ENCODE peak calls at places on chromosomes 6 and 20, in seven cellular contexts. M is body of pancreas, J is spleen, B is A549, I is HCT116, H is prostate gland, Z is K562. E is an unnamed sample.

GRCh38 chr20:43721429-43722152 is 5.2 kb downstream of the GTSF1L start:
- DNase-seq in M (no peak), J (no peak), B (no peak), I (no peak), H (no peak), Z (no peak), E (no peak)

GRCh38 chr20:3315110-3315509 is 76.1 kb upstream of the SLC4A11 start:
- DNase-seq in M (no peak), J (no peak), B (no peak), I (no peak), H (peak), Z (no peak), E (no peak)

GRCh38 chr20:46151936-46152335 is 33.8 kb downstream of the CD40 start:
- DNase-seq in M (peak), J (peak), B (peak), I (no peak), H (no peak), Z (peak), E (no peak)

GRCh38 chr20:45919536-45919933 is 7.6 kb upstream of the PLTP start:
- DNase-seq in M (peak), J (no peak), B (no peak), I (no peak), H (no peak), Z (no peak), E (peak)

GRCh38 chr6:108653864-108654402 is 93.2 kb downstream of the FOXO3 start:
- DNase-seq in M (peak), J (no peak), B (no peak), I (no peak), H (peak), Z (no peak), E (peak)

GRCh38 chr6:56649782-56650181 is 7.1 kb upstream of the DST start:
- DNase-seq in M (no peak), J (no peak), B (peak), I (no peak), H (no peak), Z (no peak), E (no peak)

GRCh38 chr6:12010635-12011275 is 1.4 kb upstream of the HIVEP1 start:
- DNase-seq in M (peak), J (peak), B (peak), I (no peak), H (peak), Z (peak), E (peak)

GRCh38 chr20:5557123-5557522 is 193.1 kb upstream of the SHLD1 start:
- DNase-seq in M (peak), J (no peak), B (peak), I (peak), H (peak), Z (peak), E (peak)

GRCh38 chr6:157200611-157201010 is 122.7 kb downstream of the TMEM242 start:
- DNase-seq in M (peak), J (peak), B (no peak), I (no peak), H (no peak), Z (no peak), E (no peak)

GRCh38 chr6:105174512-105174911 is 5.3 kb downstream of the POPDC3 start:
- DNase-seq in M (no peak), J (no peak), B (peak), I (no peak), H (no peak), Z (no peak), E (no peak)

GRCh38 chr6:146190581-146190980 is 161.7 kb downstream of the GRM1 start:
- DNase-seq in M (no peak), J (no peak), B (no peak), I (no peak), H (no peak), Z (no peak), E (no peak)

GRCh38 chr6:44377971-44378370 is 9.5 kb upstream of the CDC5L start:
- DNase-seq in M (no peak), J (no peak), B (no peak), I (no peak), H (no peak), Z (no peak), E (no peak)

GRCh38 chr6:114421219-114421618 is 78.4 kb upstream of the HS3ST5 start:
- DNase-seq in M (no peak), J (no peak), B (no peak), I (no peak), H (no peak), Z (no peak), E (no peak)

GRCh38 chr6:128464790-128465189 is 55.6 kb downstream of the PTPRK start:
- DNase-seq in M (no peak), J (no peak), B (no peak), I (no peak), H (no peak), Z (no peak), E (no peak)

GRCh38 chr6:46828939-46829338 is 35.8 kb downstream of the MEP1A start:
- DNase-seq in M (no peak), J (no peak), B (no peak), I (no peak), H (no peak), Z (no peak), E (no peak)

GRCh38 chr6:1867197-1867596 is 257.5 kb downstream of the FOXC1 start:
- DNase-seq in M (no peak), J (no peak), B (no peak), I (no peak), H (no peak), Z (no peak), E (no peak)

GRCh38 chr20:36199293-36200257 is 36.7 kb upstream of the AAR2 start:
- DNase-seq in M (peak), J (peak), B (peak), I (peak), H (peak), Z (peak), E (peak)

GRCh38 chr6:155103816-155104366 is 108.8 kb downstream of the TIAM2 start:
- DNase-seq in M (no peak), J (no peak), B (no peak), I (no peak), H (no peak), Z (no peak), E (no peak)

GRCh38 chr20:3071610-3072529 is at the start of gene OXT:
- DNase-seq in M (peak), J (peak), B (no peak), I (no peak), H (peak), Z (no peak), E (no peak)

GRCh38 chr6:89508755-89509563 is 76.0 kb downstream of the ANKRD6 start:
- DNase-seq in M (no peak), J (no peak), B (no peak), I (no peak), H (no peak), Z (no peak), E (no peak)

GRCh38 chr6:159762681-159763293 is 942 bp downstream of the ACAT2 start:
- DNase-seq in M (peak), J (no peak), B (peak), I (no peak), H (peak), Z (peak), E (peak)

GRCh38 chr6:31116661-31117385 is 2.2 kb downstream of the PSORS1C1 start:
- DNase-seq in M (no peak), J (peak), B (no peak), I (no peak), H (no peak), Z (no peak), E (peak)
- H3K4me3 ChIP-seq in M (no peak), J (no peak), B (no peak), I (no peak), H (no peak), Z (no peak), E (peak)

GRCh38 chr6:17599885-17600526 is at the start of gene FAM8A1:
- DNase-seq in M (peak), J (peak), B (peak), I (peak), H (peak), Z (peak), E (peak)
- TF ChIP-seq POLR2A in M (peak), J (no peak), B (peak), I (peak), H (peak), Z (peak), E (peak)

GRCh38 chr6:87722831-87723726 is 21.0 kb upstream of the AKIRIN2 start:
- DNase-seq in M (peak), J (peak), B (peak), I (peak), H (peak), Z (peak), E (no peak)
- H3K27ac ChIP-seq in M (peak), J (peak), B (peak), I (no peak), H (no peak), Z (peak), E (no peak)

GRCh38 chr20:53500651-53501050 is 93.0 kb downstream of the ZNF217 start:
- DNase-seq in M (no peak), J (no peak), B (no peak), I (no peak), H (no peak), Z (no peak), E (no peak)

GRCh38 chr20:53502820-53503219 is 90.8 kb downstream of the ZNF217 start:
- DNase-seq in M (no peak), J (no peak), B (no peak), I (no peak), H (no peak), Z (no peak), E (no peak)

DNA sequence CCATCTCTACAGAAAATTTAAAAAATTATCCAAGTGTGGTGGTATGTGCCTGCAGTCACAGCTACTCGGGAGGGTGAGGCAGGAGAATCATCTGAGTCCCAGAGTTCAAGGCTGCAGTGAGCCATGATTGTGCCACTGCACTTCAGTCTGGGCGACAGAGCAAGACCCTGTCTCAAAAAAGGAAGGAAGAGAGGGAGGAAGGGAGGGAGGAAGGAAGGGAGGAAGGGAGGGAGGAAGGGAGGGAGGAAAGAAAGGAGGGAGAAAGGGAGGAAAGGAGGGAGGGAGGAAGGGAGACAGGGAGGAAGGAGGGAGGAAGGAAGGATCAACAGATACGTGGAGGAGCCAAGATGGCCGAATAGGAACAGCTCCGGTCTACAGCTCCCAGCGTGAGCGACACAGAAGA is 90.1 kb downstream of the ZNF217 start:
- DNase-seq in M (no peak), J (no peak), B (no peak), I (no peak), H (no peak), Z (no peak), E (no peak)
- H3K4me3 ChIP-seq in M (no peak), J (no peak), B (no peak), I (peak), H (peak), Z (peak), E (no peak)

DNA sequence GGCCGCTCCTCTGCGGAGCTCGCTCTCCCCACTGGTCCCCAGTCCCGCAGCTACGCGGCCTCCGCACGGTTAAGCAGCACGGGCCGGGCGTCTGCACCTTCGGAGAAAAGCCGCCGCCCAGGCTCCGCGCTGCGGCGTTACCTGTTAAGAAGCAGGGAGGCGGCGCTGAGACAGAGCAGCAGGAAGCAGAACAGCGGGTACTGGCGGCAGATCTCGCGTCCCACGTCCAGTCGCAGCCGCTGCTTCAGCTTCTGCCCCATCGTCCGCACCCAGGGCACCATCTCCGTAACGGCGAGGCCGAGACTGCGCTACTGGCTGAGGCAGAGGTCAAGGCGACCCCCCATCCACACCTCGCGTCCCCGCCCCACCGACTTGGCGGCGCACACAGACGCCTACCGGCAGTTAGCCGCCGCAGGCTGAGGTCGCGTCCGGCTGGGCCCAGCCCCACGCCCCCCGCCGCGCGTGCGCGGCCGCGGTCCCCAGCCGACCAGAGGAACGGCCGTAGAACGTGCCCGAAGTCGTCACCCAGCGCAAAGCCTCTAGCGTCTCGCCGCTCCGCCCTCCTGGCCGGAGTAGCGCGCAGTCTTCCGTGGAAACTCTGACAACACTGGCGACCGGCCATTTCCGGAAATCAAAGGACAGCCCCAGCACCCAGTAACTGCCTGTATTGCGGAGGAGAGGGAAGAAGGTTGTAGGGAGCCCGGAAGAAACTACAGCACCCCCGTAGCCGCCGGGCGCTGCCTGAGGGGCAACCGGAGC is at the start of gene SNX14:
- DNase-seq in M (peak), J (peak), B (peak), I (peak), H (peak), Z (peak), E (peak)
- TF ChIP-seq POLR2A in M (peak), J (no peak), B (peak), I (peak), H (peak), Z (peak), E (peak)

GRCh38 chr6:25312703-25313102 is 33.5 kb downstream of the CARMIL1 start:
- DNase-seq in M (no peak), J (no peak), B (peak), I (peak), H (no peak), Z (no peak), E (no peak)
- H3K27ac ChIP-seq in M (no peak), J (no peak), B (peak), I (peak), H (no peak), Z (no peak), E (no peak)